ENCODE peak calls at places on chromosome X, in ten cellular contexts. L, I, B, M, N, H, V, X, Q and W are unnamed samples.

GRCh38 chrX:38108364-38108763 is 102.0 kb downstream of the SYTL5 start:
- DNase-seq in H (no peak), Q (no peak), I (no peak), V (no peak), N (no peak), X (no peak), B (no peak), L (no peak), M (peak), W (no peak)

GRCh38 chrX:112819013-112819635 is 21.5 kb downstream of the AMOT start:
- DNase-seq in N (no peak), B (no peak), M (peak), H (no peak), L (peak), Q (no peak), X (no peak), I (no peak), V (no peak), W (no peak)

GRCh38 chrX:95536111-95536510 is 1148.5 kb upstream of the DIAPH2 start:
- DNase-seq in L (no peak), M (no peak), H (no peak), B (no peak), N (no peak), I (no peak), X (no peak), Q (no peak), V (no peak), W (no peak)

GRCh38 chrX:77422886-77423648 is 24.1 kb upstream of the FGF16 start:
- DNase-seq in X (no peak), V (no peak), N (no peak), B (no peak), Q (no peak), I (no peak), M (no peak), H (no peak), L (no peak), W (no peak)

GRCh38 chrX:72146527-72146926 is 14.8 kb upstream of the RTL5 start:
- DNase-seq in M (no peak), V (no peak), N (no peak), B (no peak), Q (no peak), I (no peak), L (no peak), H (no peak), X (no peak), W (no peak)

GRCh38 chrX:119753639-119754257 is 4.6 kb upstream of the SOWAHD start:
- DNase-seq in N (peak), Q (no peak), X (no peak), M (peak), H (no peak), B (peak), V (peak), I (no peak), L (no peak), W (no peak)

GRCh38 chrX:34382416-34382815 is 250.3 kb upstream of the FAM47A start:
- DNase-seq in N (no peak), I (no peak), V (no peak), B (peak), M (no peak), X (no peak), H (no peak), Q (no peak), L (peak), W (no peak)

GRCh38 chrX:12693754-12694153 is 97.5 kb upstream of the PRPS2 start:
- DNase-seq in V (no peak), I (no peak), N (no peak), H (no peak), Q (no peak), B (no peak), M (no peak), X (no peak), L (no peak), W (no peak)

GRCh38 chrX:119398974-119399771 is at the start of gene SLC25A43:
- DNase-seq in I (peak), N (peak), B (peak), L (no peak), H (peak), V (peak), M (peak), X (no peak), Q (peak), W (peak)

GRCh38 chrX:150587585-150588503 is 19.4 kb downstream of the MTM1 start:
- DNase-seq in Q (no peak), I (no peak), X (no peak), M (peak), V (peak), H (no peak), L (peak), B (peak), N (no peak), W (peak)

GRCh38 chrX:36856849-36857248 is 151.3 kb upstream of the FAM47C start:
- DNase-seq in N (no peak), V (no peak), X (no peak), Q (no peak), I (no peak), M (peak), H (no peak), B (no peak), L (no peak), W (no peak)

GRCh38 chrX:71953946-71954345 is 43.3 kb downstream of the NHSL2 start:
- DNase-seq in N (no peak), X (no peak), L (no peak), V (no peak), M (peak), Q (no peak), H (no peak), I (no peak), B (no peak), W (no peak)

GRCh38 chrX:152941328-152942111 is 43.7 kb downstream of the ZNF185 start:
- DNase-seq in L (peak), Q (peak), I (peak), B (peak), M (peak), N (peak), X (peak), V (peak), H (peak), W (peak)

GRCh38 chrX:135391734-135392133 is 30.0 kb upstream of the SMIM10L2A start:
- DNase-seq in H (no peak), M (no peak), Q (no peak), L (no peak), B (no peak), N (no peak), I (no peak), V (no peak), X (no peak), W (no peak)

GRCh38 chrX:65846974-65847373 is 179.5 kb downstream of the MSN start:
- DNase-seq in M (no peak), Q (no peak), V (no peak), H (no peak), L (no peak), X (no peak), B (no peak), I (no peak), N (no peak), W (no peak)

GRCh38 chrX:106484233-106484632 is 127.5 kb upstream of the RADX start:
- DNase-seq in L (no peak), V (no peak), Q (no peak), H (no peak), X (no peak), B (no peak), N (no peak), M (no peak), I (no peak), W (no peak)

GRCh38 chrX:133655262-133655913 is 240.1 kb upstream of the GPC4 start:
- DNase-seq in M (no peak), V (no peak), X (no peak), Q (no peak), B (no peak), H (no peak), N (no peak), I (no peak), L (no peak), W (no peak)

GRCh38 chrX:40552768-40553167 is 28.0 kb upstream of the ATP6AP2 start:
- DNase-seq in N (no peak), I (no peak), X (no peak), M (peak), H (no peak), B (peak), L (no peak), V (no peak), Q (no peak), W (no peak)

GRCh38 chrX:133294126-133294525 is 76.0 kb upstream of the TFDP3 start:
- DNase-seq in L (no peak), Q (no peak), V (no peak), B (no peak), X (no peak), N (no peak), M (no peak), H (no peak), I (no peak), W (no peak)

GRCh38 chrX:48972214-48973164 is 845 bp upstream of the KCND1 start:
- DNase-seq in M (peak), H (no peak), V (peak), N (peak), X (no peak), L (peak), I (no peak), Q (peak), B (peak), W (peak)

GRCh38 chrX:10904220-10904619 is 206.9 kb upstream of the HCCS start:
- DNase-seq in N (no peak), H (no peak), M (no peak), B (no peak), V (no peak), I (no peak), Q (no peak), X (no peak), L (no peak), W (no peak)

GRCh38 chrX:11786862-11787261 is 28.8 kb downstream of the MSL3 start:
- DNase-seq in M (peak), X (no peak), I (no peak), Q (no peak), B (no peak), V (no peak), L (no peak), N (no peak), H (no peak), W (no peak)

GRCh38 chrX:78029663-78030062 is 60.2 kb upstream of the PGAM4 start:
- DNase-seq in X (no peak), L (no peak), H (no peak), I (peak), M (peak), V (peak), Q (peak), B (peak), N (peak), W (peak)

GRCh38 chrX:129875669-129876068 is 30.3 kb upstream of the UTP14A start:
- DNase-seq in B (peak), M (peak), I (no peak), N (no peak), H (no peak), L (peak), V (no peak), X (no peak), Q (no peak), W (no peak)

GRCh38 chrX:106774981-106775380 is 27.5 kb upstream of the TBC1D8B start:
- DNase-seq in L (no peak), M (no peak), I (no peak), V (no peak), X (no peak), Q (no peak), N (no peak), B (no peak), H (no peak), W (no peak)

GRCh38 chrX:50622751-50623150 is 152.1 kb upstream of the DGKK start:
- DNase-seq in L (no peak), V (no peak), X (no peak), H (no peak), I (no peak), M (no peak), Q (no peak), N (no peak), B (no peak), W (no peak)

GRCh38 chrX:7159132-7159861 is 11.3 kb upstream of the PUDP start:
- DNase-seq in I (no peak), L (peak), M (no peak), X (peak), B (peak), V (no peak), H (no peak), N (peak), Q (no peak), W (no peak)

GRCh38 chrX:155188786-155189185 is 27.5 kb upstream of the VBP1 start:
- DNase-seq in X (no peak), M (no peak), H (no peak), B (no peak), L (no peak), I (no peak), N (no peak), V (no peak), Q (no peak), W (no peak)

GRCh38 chrX:1416965-1417760 is 25.2 kb upstream of the SLC25A6 start:
- DNase-seq in H (peak), Q (no peak), L (no peak), B (no peak), N (no peak), X (no peak), V (no peak), M (no peak), I (no peak), W (no peak)

GRCh38 chrX:154327026-154327820 is 31.6 kb downstream of the TKTL1 start:
- DNase-seq in X (no peak), Q (no peak), L (peak), I (no peak), N (peak), B (no peak), M (no peak), V (no peak), H (no peak), W (no peak)

GRCh38 chrX:133922390-133922772 is 63.0 kb downstream of the GPC3 start:
- DNase-seq in I (no peak), X (no peak), B (no peak), Q (no peak), H (no peak), N (no peak), L (no peak), V (no peak), M (no peak), W (no peak)

GRCh38 chrX:57380026-57380796 is 93.7 kb downstream of the FAAH2 start:
- DNase-seq in H (no peak), N (no peak), B (no peak), M (no peak), L (no peak), X (no peak), I (no peak), V (no peak), Q (no peak), W (no peak)

DNA sequence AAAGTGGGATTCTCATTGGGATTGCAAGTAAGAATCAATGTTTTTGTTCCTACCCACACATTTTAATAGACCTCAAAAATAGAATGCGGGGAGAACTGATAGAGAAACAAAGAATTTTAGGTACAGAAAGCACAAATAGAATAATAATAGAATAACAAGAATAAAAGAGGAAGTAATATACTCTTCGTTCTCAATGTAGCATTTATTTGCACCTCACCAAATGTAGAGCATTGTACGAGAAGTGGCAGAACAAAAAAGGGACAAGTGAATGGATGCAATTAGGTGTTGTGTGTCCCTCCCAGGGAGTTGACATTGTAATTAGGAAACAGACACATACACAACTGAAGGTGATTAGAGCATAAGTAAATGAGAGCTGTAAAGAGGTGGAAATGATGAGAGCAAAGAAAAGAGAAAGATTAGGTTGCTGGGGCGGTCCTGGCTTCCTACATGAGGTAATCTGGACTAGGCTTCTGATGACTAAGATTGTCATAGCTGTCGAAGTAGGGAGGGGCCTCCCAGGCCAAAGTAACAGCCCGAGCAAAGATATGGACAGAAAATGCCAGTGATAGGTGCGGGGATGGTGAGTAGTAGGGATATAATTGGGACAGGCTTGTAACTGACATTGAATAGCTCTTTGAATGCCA is 10.4 kb downstream of the RAB9A start:
- DNase-seq in H (no peak), B (peak), N (peak), L (no peak), M (no peak), V (no peak), I (no peak), X (no peak), Q (peak), W (no peak)
- TF ChIP-seq CTCF in H (no peak), B (no peak), N (no peak), L (no peak), M (no peak), V (no peak), I (no peak), X (no peak), Q (no peak), W (no peak)

DNA sequence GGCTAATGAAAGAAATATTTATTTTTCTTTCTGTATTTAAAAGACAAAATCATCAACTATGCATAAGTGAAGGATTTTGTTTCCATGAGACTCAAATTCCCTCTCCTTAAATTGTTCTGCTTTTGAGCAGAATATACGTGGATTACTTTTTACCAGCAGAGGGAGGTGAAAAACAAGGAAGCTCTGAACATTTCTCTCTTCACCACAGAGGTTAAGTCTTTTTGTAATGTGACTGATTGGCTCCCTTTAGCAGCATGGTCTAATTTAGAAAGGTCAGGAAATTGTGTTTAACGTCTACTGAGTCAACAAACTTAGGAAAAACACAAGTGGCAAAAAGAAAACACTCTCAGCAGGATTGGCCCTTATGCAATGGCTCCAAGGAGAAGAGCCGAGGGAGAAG is 55.1 kb upstream of the F9 start:
- DNase-seq in M (no peak), H (no peak), I (no peak), N (no peak), V (no peak), Q (no peak), L (no peak), X (no peak), B (no peak), W (no peak)
- TF ChIP-seq CTCF in M (no peak), H (no peak), I (no peak), N (no peak), V (no peak), Q (no peak), L (no peak), X (no peak), B (no peak), W (no peak)

GRCh38 chrX:108811891-108812290 is 75.5 kb upstream of the IRS4 start:
- DNase-seq in Q (no peak), V (peak), M (no peak), H (no peak), N (no peak), B (no peak), L (no peak), I (no peak), X (no peak), W (peak)
- TF ChIP-seq CTCF in Q (no peak), V (no peak), M (no peak), H (no peak), N (no peak), B (no peak), L (no peak), I (no peak), X (no peak), W (peak)

GRCh38 chrX:107775734-107776511 is at the start of gene TSC22D3:
- DNase-seq in M (peak), Q (peak), H (peak), B (peak), X (peak), L (peak), V (peak), N (peak), I (peak), W (peak)
- TF ChIP-seq CTCF in M (no peak), Q (no peak), H (peak), B (no peak), X (no peak), L (no peak), V (no peak), N (no peak), I (peak), W (no peak)

GRCh38 chrX:9704876-9705465 is 60.7 kb downstream of the GPR143 start:
- DNase-seq in N (no peak), H (no peak), X (no peak), I (no peak), L (no peak), M (no peak), V (no peak), Q (no peak), B (no peak), W (no peak)

GRCh38 chrX:9708923-9709553 is 56.6 kb downstream of the GPR143 start:
- DNase-seq in B (peak), Q (peak), M (peak), V (peak), N (peak), I (peak), L (peak), X (peak), H (peak), W (peak)

GRCh38 chrX:9707306-9708015 is 58.2 kb downstream of the GPR143 start:
- DNase-seq in N (no peak), B (no peak), I (no peak), H (no peak), M (no peak), Q (no peak), X (no peak), V (no peak), L (no peak), W (no peak)

GRCh38 chrX:9708086-9708485 is 57.6 kb downstream of the GPR143 start:
- DNase-seq in I (no peak), B (no peak), M (no peak), V (no peak), L (no peak), Q (no peak), H (no peak), N (no peak), X (no peak), W (no peak)

GRCh38 chrX:9706426-9706825 is 59.2 kb downstream of the GPR143 start:
- DNase-seq in B (no peak), X (no peak), L (no peak), M (no peak), H (no peak), I (no peak), N (no peak), Q (no peak), V (no peak), W (no peak)
- TF ChIP-seq CTCF in B (no peak), X (no peak), L (no peak), M (no peak), H (no peak), I (no peak), N (no peak), Q (no peak), V (no peak), W (no peak)

GRCh38 chrX:115142057-115142456 is 47.2 kb upstream of the RBMXL3 start:
- DNase-seq in H (no peak), N (no peak), B (no peak), X (no peak), V (no peak), M (no peak), Q (no peak), I (no peak), L (no peak), W (no peak)

GRCh38 chrX:115147220-115147619 is 42.0 kb upstream of the RBMXL3 start:
- DNase-seq in B (no peak), V (no peak), H (no peak), X (no peak), L (peak), N (no peak), Q (no peak), I (no peak), M (peak), W (no peak)
- TF ChIP-seq CTCF in B (peak), V (peak), H (peak), X (peak), L (peak), N (peak), Q (peak), I (peak), M (peak), W (peak)

DNA sequence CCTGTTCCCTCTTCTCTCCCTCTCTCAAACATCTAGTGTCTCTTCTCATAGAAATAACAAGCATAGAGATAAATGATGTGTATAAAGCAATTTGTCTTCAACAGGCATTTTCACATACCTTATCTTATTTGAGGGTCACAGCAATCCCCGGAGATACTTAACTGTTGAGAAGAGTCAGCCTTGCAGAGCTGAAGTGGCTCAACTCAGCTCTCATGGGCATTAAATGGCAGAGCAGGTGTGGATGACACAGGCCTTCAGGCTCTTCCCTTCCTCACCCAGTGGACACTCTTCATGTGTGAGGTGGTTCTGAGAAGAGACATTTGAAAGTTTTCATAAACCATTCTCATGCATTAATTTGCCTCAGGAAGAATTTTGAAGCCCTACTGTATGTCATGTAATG is 134.2 kb downstream of the AFF2 start:
- DNase-seq in M (no peak), Q (no peak), H (no peak), V (no peak), N (no peak), B (no peak), X (no peak), L (no peak), I (no peak), W (no peak)
- TF ChIP-seq CTCF in M (no peak), Q (no peak), H (no peak), V (no peak), N (no peak), B (no peak), X (no peak), L (no peak), I (no peak), W (no peak)

GRCh38 chrX:138756234-138756633 is 44.7 kb upstream of the FGF13 start:
- DNase-seq in M (peak), N (no peak), I (no peak), B (peak), X (peak), V (peak), H (peak), Q (peak), L (no peak), W (peak)
- TF ChIP-seq CTCF in M (no peak), N (no peak), I (no peak), B (no peak), X (no peak), V (no peak), H (no peak), Q (peak), L (no peak), W (peak)

GRCh38 chrX:18899796-18900380 is 84.0 kb downstream of the PHKA2 start:
- DNase-seq in Q (no peak), N (no peak), V (peak), M (no peak), H (no peak), X (no peak), B (no peak), I (no peak), L (peak), W (peak)
- TF ChIP-seq CTCF in Q (peak), N (no peak), V (no peak), M (peak), H (peak), X (no peak), B (no peak), I (peak), L (no peak), W (peak)

GRCh38 chrX:19360903-19361302 is 17.2 kb downstream of the PDHA1 start:
- DNase-seq in L (no peak), H (no peak), V (no peak), M (no peak), X (no peak), B (no peak), Q (no peak), N (no peak), I (no peak), W (no peak)
- TF ChIP-seq CTCF in L (no peak), H (no peak), V (no peak), M (no peak), X (no peak), B (no peak), Q (no peak), N (no peak), I (no peak), W (no peak)